ENCODE peak calls at places on chromosomes 16 and 17, in six cellular contexts. W is midbrain, G is H1, S is T1000, R is AG04450, X is C1 segment of cervical spinal cord. A is an unnamed sample.
A peak's percentile ranks its signal among the peaks of the same experiment; 100 is the strongest.

GRCh38 chr17:1040216-1040600 is 43.3 kb downstream of the TIMM22 start:
- DNase-seq in W (peak; percentile 21), G (no peak), S (no peak), R (no peak), X (peak; percentile 45), A (no peak)

GRCh38 chr17:80034977-80035686 is 540 bp downstream of the TBC1D16 start:
- DNase-seq in W (no peak), G (no peak), S (no peak), R (no peak), X (peak; percentile 30), A (peak; percentile 53)

GRCh38 chr17:64123114-64123513 is 6.8 kb downstream of the ERN1 start:
- DNase-seq in W (no peak), G (no peak), S (no peak), R (no peak), X (no peak), A (no peak)

GRCh38 chr17:7326186-7326585 is 2.9 kb downstream of the NEURL4 start:
- DNase-seq in W (no peak), G (no peak), S (no peak), R (no peak), X (no peak), A (no peak)

GRCh38 chr17:47388825-47389224 is 65.1 kb downstream of the EFCAB13 start:
- DNase-seq in W (no peak), G (no peak), S (no peak), R (no peak), X (no peak), A (no peak)

GRCh38 chr16:47061204-47061603 is 82.5 kb downstream of the NETO2 start:
- DNase-seq in W (no peak), G (no peak), S (no peak), R (no peak), X (no peak), A (no peak)

GRCh38 chr17:36575028-36575427 is 16.7 kb upstream of the DHRS11 start:
- DNase-seq in W (no peak), G (no peak), S (no peak), R (no peak), X (no peak), A (no peak)

GRCh38 chr16:86604436-86605220 is 26.3 kb downstream of the FOXL1 start:
- DNase-seq in W (no peak), G (no peak), S (no peak), R (no peak), X (no peak), A (peak; percentile 53)

GRCh38 chr17:41140360-41141132 is at the start of gene KRTAP4-6:
- DNase-seq in W (no peak), G (no peak), S (no peak), R (peak; percentile 29), X (no peak), A (no peak)

GRCh38 chr17:59783221-59784016 is 76.0 kb downstream of the VMP1 start:
- DNase-seq in W (no peak), G (no peak), S (no peak), R (no peak), X (no peak), A (no peak)

GRCh38 chr17:52724578-52724977 is 566.1 kb upstream of the CA10 start:
- DNase-seq in W (no peak), G (no peak), S (no peak), R (no peak), X (no peak), A (no peak)

GRCh38 chr17:42167807-42168206 is 13.0 kb upstream of the RAB5C start:
- DNase-seq in W (no peak), G (no peak), S (no peak), R (no peak), X (no peak), A (no peak)

GRCh38 chr17:2635675-2636074 is 42.2 kb downstream of the PAFAH1B1 start:
- DNase-seq in W (no peak), G (no peak), S (no peak), R (no peak), X (no peak), A (no peak)

GRCh38 chr16:87369117-87369775 is 14.3 kb downstream of the FBXO31 start:
- DNase-seq in W (no peak), G (no peak), S (no peak), R (no peak), X (no peak), A (no peak)

GRCh38 chr17:51228177-51228576 is 31.7 kb downstream of the MBTD1 start:
- DNase-seq in W (no peak), G (no peak), S (no peak), R (no peak), X (no peak), A (no peak)

GRCh38 chr16:75244844-75245758 is 6.3 kb downstream of the BCAR1 start:
- DNase-seq in W (peak; percentile 96), G (peak; percentile 70), S (peak; percentile 94), R (peak; percentile 96), X (peak; percentile 91), A (no peak)

GRCh38 chr17:57186231-57187019 is 69.9 kb upstream of the MSI2 start:
- DNase-seq in W (no peak), G (no peak), S (no peak), R (no peak), X (no peak), A (no peak)